ENCODE peak calls at places on chromosomes 3 and 15, in four cellular contexts. One of them, this sample, is unnamed.

GRCh38 chr15:68658151-68658550 is 79.4 kb downstream of the CORO2B start:
- DNase-seq in GM23338: no peak
- DNase-seq in OCI-LY7: no peak
- DNase-seq in thyroid gland: no peak
- DNase-seq in this sample: no peak

GRCh38 chr15:41971893-41972340 is 440 bp downstream of the EHD4 start:
- DNase-seq in GM23338: peak
- DNase-seq in OCI-LY7: no peak
- DNase-seq in thyroid gland: peak
- DNase-seq in this sample: no peak

GRCh38 chr15:59420986-59421618 is 16.9 kb upstream of the FAM81A start:
- DNase-seq in GM23338: peak
- DNase-seq in OCI-LY7: no peak
- DNase-seq in thyroid gland: no peak
- DNase-seq in this sample: peak

GRCh38 chr3:159865042-159865579 is 123.5 kb upstream of the IL12A start:
- DNase-seq in GM23338: no peak
- DNase-seq in OCI-LY7: no peak
- DNase-seq in thyroid gland: no peak
- DNase-seq in this sample: peak

GRCh38 chr3:119810018-119810435 is 28.1 kb downstream of the NR1I2 start:
- DNase-seq in GM23338: peak
- DNase-seq in OCI-LY7: no peak
- DNase-seq in thyroid gland: peak
- DNase-seq in this sample: peak

GRCh38 chr3:27591811-27592210 is 107.6 kb upstream of the SLC4A7 start:
- DNase-seq in GM23338: no peak
- DNase-seq in OCI-LY7: no peak
- DNase-seq in thyroid gland: no peak
- DNase-seq in this sample: peak

GRCh38 chr3:8338424-8338823 is 163.2 kb upstream of the LMCD1 start:
- DNase-seq in GM23338: peak
- DNase-seq in OCI-LY7: no peak
- DNase-seq in thyroid gland: no peak
- DNase-seq in this sample: no peak

GRCh38 chr15:58425185-58425584 is 6.6 kb upstream of the LIPC start:
- DNase-seq in GM23338: no peak
- DNase-seq in OCI-LY7: no peak
- DNase-seq in thyroid gland: no peak
- DNase-seq in this sample: no peak

GRCh38 chr3:129058441-129059194 is 2.0 kb upstream of the GP9 start:
- DNase-seq in GM23338: peak
- DNase-seq in OCI-LY7: peak
- DNase-seq in thyroid gland: peak
- DNase-seq in this sample: no peak

GRCh38 chr3:125212509-125213372 is at the start of gene SLC12A8:
- DNase-seq in GM23338: peak
- DNase-seq in OCI-LY7: no peak
- DNase-seq in thyroid gland: peak
- DNase-seq in this sample: no peak

GRCh38 chr3:126146034-126146433 is 34.4 kb downstream of the ALDH1L1 start:
- DNase-seq in GM23338: no peak
- DNase-seq in OCI-LY7: no peak
- DNase-seq in thyroid gland: no peak
- DNase-seq in this sample: no peak

GRCh38 chr15:74614744-74615312 is 808 bp upstream of the CLK3 start:
- DNase-seq in GM23338: peak
- DNase-seq in OCI-LY7: peak
- DNase-seq in thyroid gland: peak
- DNase-seq in this sample: peak

GRCh38 chr15:74616020-74616939 is 644 bp downstream of the CLK3 start:
- DNase-seq in GM23338: peak
- DNase-seq in OCI-LY7: peak
- DNase-seq in thyroid gland: peak
- DNase-seq in this sample: peak

GRCh38 chr15:74618841-74619596 is 3.4 kb downstream of the CLK3 start:
- DNase-seq in GM23338: no peak
- DNase-seq in OCI-LY7: no peak
- DNase-seq in thyroid gland: no peak
- DNase-seq in this sample: no peak

GRCh38 chr15:74615313-74616019 is at the start of gene CLK3:
- DNase-seq in GM23338: peak
- DNase-seq in OCI-LY7: peak
- DNase-seq in thyroid gland: peak
- DNase-seq in this sample: peak

GRCh38 chr15:74616996-74617395 is 1.4 kb downstream of the CLK3 start:
- DNase-seq in GM23338: no peak
- DNase-seq in OCI-LY7: no peak
- DNase-seq in thyroid gland: no peak
- DNase-seq in this sample: no peak
- H3K4me3 ChIP-seq in GM23338: peak
- H3K4me3 ChIP-seq in OCI-LY7: peak
- H3K4me3 ChIP-seq in thyroid gland: peak
- H3K4me3 ChIP-seq in this sample: peak

GRCh38 chr15:101306341-101307047 is 11.4 kb upstream of the SNRPA1 start:
- DNase-seq in GM23338: no peak
- DNase-seq in OCI-LY7: no peak
- DNase-seq in thyroid gland: no peak
- DNase-seq in this sample: no peak
- TF ChIP-seq CTCF in GM23338: no peak
- TF ChIP-seq CTCF in OCI-LY7: no peak
- TF ChIP-seq CTCF in thyroid gland: no peak
- TF ChIP-seq CTCF in this sample: no peak

GRCh38 chr3:168040624-168041208 is 55.0 kb downstream of the GOLIM4 start:
- DNase-seq in GM23338: peak
- DNase-seq in OCI-LY7: peak
- DNase-seq in thyroid gland: no peak
- DNase-seq in this sample: peak

GRCh38 chr3:168047190-168047795 is 48.4 kb downstream of the GOLIM4 start:
- DNase-seq in GM23338: peak
- DNase-seq in OCI-LY7: peak
- DNase-seq in thyroid gland: no peak
- DNase-seq in this sample: peak

GRCh38 chr3:168048414-168049330 is 47.1 kb downstream of the GOLIM4 start:
- DNase-seq in GM23338: peak
- DNase-seq in OCI-LY7: no peak
- DNase-seq in thyroid gland: no peak
- DNase-seq in this sample: no peak

GRCh38 chr3:168047936-168048335 is 47.8 kb downstream of the GOLIM4 start:
- DNase-seq in GM23338: no peak
- DNase-seq in OCI-LY7: no peak
- DNase-seq in thyroid gland: no peak
- DNase-seq in this sample: no peak

GRCh38 chr3:168044049-168044448 is 51.7 kb downstream of the GOLIM4 start:
- DNase-seq in GM23338: no peak
- DNase-seq in OCI-LY7: no peak
- DNase-seq in thyroid gland: no peak
- DNase-seq in this sample: no peak
- H3K4me3 ChIP-seq in GM23338: no peak
- H3K4me3 ChIP-seq in OCI-LY7: no peak
- H3K4me3 ChIP-seq in thyroid gland: no peak
- H3K4me3 ChIP-seq in this sample: no peak

GRCh38 chr3:172302176-172302575 is 146.1 kb downstream of the GHSR start:
- DNase-seq in GM23338: no peak
- DNase-seq in OCI-LY7: no peak
- DNase-seq in thyroid gland: no peak
- DNase-seq in this sample: no peak

GRCh38 chr3:172303181-172303580 is 145.1 kb downstream of the GHSR start:
- DNase-seq in GM23338: no peak
- DNase-seq in OCI-LY7: no peak
- DNase-seq in thyroid gland: no peak
- DNase-seq in this sample: peak

GRCh38 chr3:172305552-172305951 is 142.7 kb downstream of the GHSR start:
- DNase-seq in GM23338: no peak
- DNase-seq in OCI-LY7: no peak
- DNase-seq in thyroid gland: no peak
- DNase-seq in this sample: peak

GRCh38 chr3:172305974-172306373 is 142.3 kb downstream of the GHSR start:
- DNase-seq in GM23338: no peak
- DNase-seq in OCI-LY7: no peak
- DNase-seq in thyroid gland: no peak
- DNase-seq in this sample: no peak

DNA sequence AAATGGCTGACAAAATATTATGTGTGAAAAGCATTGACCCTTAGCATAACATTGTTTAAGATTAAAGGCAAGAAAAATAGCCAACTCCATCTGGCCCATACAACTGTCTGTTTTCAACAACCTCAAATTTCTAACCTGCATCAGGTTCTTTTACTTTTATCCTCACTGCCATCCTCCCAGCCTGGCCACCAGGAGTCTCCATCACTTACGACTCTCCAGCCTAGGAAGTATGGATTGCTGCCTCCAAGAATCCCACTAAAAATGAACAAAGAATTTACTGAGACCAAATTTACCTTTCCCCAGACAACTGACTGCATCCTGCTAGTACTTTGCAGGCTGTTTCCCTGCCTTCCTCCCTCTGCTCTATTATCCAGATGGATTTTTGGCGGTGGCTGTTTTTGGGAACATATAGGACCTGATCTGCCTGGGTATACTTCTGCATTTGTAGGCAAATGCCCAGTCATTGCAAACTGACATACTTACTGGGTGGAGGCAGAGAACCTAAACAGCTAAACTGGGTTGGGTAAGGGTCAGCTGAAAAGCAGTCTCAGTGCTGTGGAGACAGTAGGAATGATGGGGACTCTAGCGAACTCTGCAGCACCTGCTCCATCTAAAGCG is 144.2 kb downstream of the GHSR start:
- DNase-seq in GM23338: peak
- DNase-seq in OCI-LY7: no peak
- DNase-seq in thyroid gland: no peak
- DNase-seq in this sample: no peak
- TF ChIP-seq CTCF in GM23338: peak
- TF ChIP-seq CTCF in OCI-LY7: no peak
- TF ChIP-seq CTCF in thyroid gland: no peak
- TF ChIP-seq CTCF in this sample: peak

DNA sequence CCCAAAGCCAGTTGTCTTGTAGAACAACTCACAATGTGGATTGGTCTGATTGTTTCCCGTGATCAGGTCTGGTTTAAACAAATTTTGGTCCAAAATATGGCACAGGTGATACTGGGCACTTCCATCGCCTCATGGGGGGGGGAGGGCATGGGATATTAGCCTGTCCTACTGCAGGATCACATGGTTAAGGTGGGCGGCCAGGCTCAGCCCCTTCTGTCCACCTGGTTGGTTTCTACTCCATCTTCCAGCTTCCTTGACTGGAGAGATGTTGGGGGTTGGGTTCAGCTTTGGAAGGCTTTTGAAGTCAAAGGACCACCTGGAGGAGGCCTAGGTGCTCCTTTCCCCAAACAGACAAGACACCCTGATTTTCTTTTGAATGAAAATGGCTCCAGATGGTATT is 7.2 kb downstream of the KLF13 start:
- DNase-seq in GM23338: no peak
- DNase-seq in OCI-LY7: no peak
- DNase-seq in thyroid gland: no peak
- DNase-seq in this sample: no peak
- H3K4me3 ChIP-seq in GM23338: no peak
- H3K4me3 ChIP-seq in OCI-LY7: no peak
- H3K4me3 ChIP-seq in thyroid gland: no peak
- H3K4me3 ChIP-seq in this sample: no peak

GRCh38 chr3:139353920-139354556 is 10.2 kb downstream of the MRPS22 start:
- DNase-seq in GM23338: peak
- DNase-seq in OCI-LY7: peak
- DNase-seq in thyroid gland: peak
- DNase-seq in this sample: peak
- TF ChIP-seq CTCF in GM23338: peak
- TF ChIP-seq CTCF in OCI-LY7: peak
- TF ChIP-seq CTCF in thyroid gland: no peak
- TF ChIP-seq CTCF in this sample: peak

GRCh38 chr3:36989000-36989399 is 3.9 kb downstream of the EPM2AIP1 start:
- DNase-seq in GM23338: no peak
- DNase-seq in OCI-LY7: no peak
- DNase-seq in thyroid gland: no peak
- DNase-seq in this sample: no peak
- H3K4me3 ChIP-seq in GM23338: peak
- H3K4me3 ChIP-seq in OCI-LY7: peak
- H3K4me3 ChIP-seq in thyroid gland: no peak
- H3K4me3 ChIP-seq in this sample: no peak

GRCh38 chr3:15452961-15453360 is 25.6 kb downstream of the EAF1 start:
- DNase-seq in GM23338: no peak
- DNase-seq in OCI-LY7: no peak
- DNase-seq in thyroid gland: no peak
- DNase-seq in this sample: no peak

GRCh38 chr3:15452156-15452555 is 24.8 kb downstream of the EAF1 start:
- DNase-seq in GM23338: no peak
- DNase-seq in OCI-LY7: no peak
- DNase-seq in thyroid gland: no peak
- DNase-seq in this sample: no peak

GRCh38 chr3:15453501-15453900 is 26.1 kb downstream of the EAF1 start:
- DNase-seq in GM23338: no peak
- DNase-seq in OCI-LY7: no peak
- DNase-seq in thyroid gland: no peak
- DNase-seq in this sample: no peak

GRCh38 chr3:15450611-15451467 is 23.4 kb downstream of the EAF1 start:
- DNase-seq in GM23338: no peak
- DNase-seq in OCI-LY7: no peak
- DNase-seq in thyroid gland: no peak
- DNase-seq in this sample: no peak

GRCh38 chr3:15451468-15452113 is 24.2 kb downstream of the EAF1 start:
- DNase-seq in GM23338: no peak
- DNase-seq in OCI-LY7: no peak
- DNase-seq in thyroid gland: no peak
- DNase-seq in this sample: no peak
- TF ChIP-seq CTCF in GM23338: no peak
- TF ChIP-seq CTCF in OCI-LY7: no peak
- TF ChIP-seq CTCF in thyroid gland: no peak
- TF ChIP-seq CTCF in this sample: no peak

DNA sequence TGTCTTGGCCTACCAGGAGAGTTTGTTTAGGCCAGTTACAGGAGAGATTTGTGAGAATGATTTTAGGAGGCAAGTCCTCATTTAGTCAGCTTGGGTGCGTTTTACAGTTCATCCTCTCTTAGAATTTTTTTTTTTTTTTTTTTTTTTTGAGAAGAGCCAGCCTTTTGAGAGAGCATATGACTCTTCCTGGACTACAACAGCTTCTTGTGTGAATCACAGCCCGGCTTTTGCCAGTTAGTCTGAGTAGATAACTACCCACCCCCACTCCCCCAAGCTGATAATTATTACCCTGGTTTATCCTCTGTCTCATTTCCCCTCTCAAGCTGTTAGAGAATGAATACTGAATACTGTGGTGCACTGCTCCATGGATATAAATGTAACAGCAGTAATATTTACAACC is 7.8 kb downstream of the CHD2 start:
- DNase-seq in GM23338: no peak
- DNase-seq in OCI-LY7: no peak
- DNase-seq in thyroid gland: peak
- DNase-seq in this sample: peak
- H3K4me3 ChIP-seq in GM23338: no peak
- H3K4me3 ChIP-seq in OCI-LY7: peak
- H3K4me3 ChIP-seq in thyroid gland: no peak
- H3K4me3 ChIP-seq in this sample: peak

DNA sequence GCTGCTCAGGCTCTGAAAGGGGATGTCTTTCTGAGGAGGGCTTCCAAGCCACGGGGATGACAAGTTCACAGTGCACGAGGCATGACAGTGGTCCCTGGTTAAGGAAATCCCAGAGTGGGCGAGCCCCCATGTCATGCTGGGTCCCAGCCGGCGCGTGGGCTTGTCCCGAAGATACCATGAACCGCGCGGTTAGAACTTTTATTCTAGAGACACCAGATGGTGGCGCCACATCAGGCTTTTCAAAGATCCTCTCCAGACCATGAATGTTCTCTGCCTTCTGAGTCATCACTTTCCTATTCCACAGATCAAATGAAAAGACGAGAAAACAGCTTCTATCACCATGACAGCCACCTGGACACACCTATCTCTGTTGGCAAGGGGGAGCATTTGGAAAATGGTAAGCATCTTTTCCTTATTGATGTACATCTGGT is 227.8 kb upstream of the LYSMD4 start:
- DNase-seq in GM23338: peak
- DNase-seq in OCI-LY7: no peak
- DNase-seq in thyroid gland: no peak
- DNase-seq in this sample: no peak
- TF ChIP-seq CTCF in GM23338: peak
- TF ChIP-seq CTCF in OCI-LY7: peak
- TF ChIP-seq CTCF in thyroid gland: no peak
- TF ChIP-seq CTCF in this sample: no peak

This sample was measured in fibroblast of the aortic adventitia.